ENCODE peak calls at places on chromosomes 6 and 20, in eight cellular contexts. One of them, this sample, is unnamed.

GRCh38 chr6:139568956-139569538 is 194.6 kb upstream of the CITED2 start:
- DNase-seq in brain microvascular endothelial cell: peak
- DNase-seq in SK-N-SH: peak
- DNase-seq in hepatocyte: no peak
- DNase-seq in BJ: peak
- DNase-seq in epithelial cell of esophagus: peak
- DNase-seq in thoracic aorta: no peak
- DNase-seq in heart left ventricle: no peak
- DNase-seq in this sample: peak

GRCh38 chr6:104548297-104548696 is 311.4 kb downstream of the HACE1 start:
- DNase-seq in brain microvascular endothelial cell: no peak
- DNase-seq in SK-N-SH: no peak
- DNase-seq in hepatocyte: no peak
- DNase-seq in BJ: no peak
- DNase-seq in epithelial cell of esophagus: no peak
- DNase-seq in thoracic aorta: no peak
- DNase-seq in heart left ventricle: no peak
- DNase-seq in this sample: no peak

GRCh38 chr20:32564921-32565734 is 20.0 kb downstream of the NOL4L start:
- DNase-seq in brain microvascular endothelial cell: no peak
- DNase-seq in SK-N-SH: peak
- DNase-seq in hepatocyte: no peak
- DNase-seq in BJ: no peak
- DNase-seq in epithelial cell of esophagus: no peak
- DNase-seq in thoracic aorta: no peak
- DNase-seq in heart left ventricle: peak
- DNase-seq in this sample: peak

GRCh38 chr6:163180874-163181541 is 233.5 kb upstream of the QKI start:
- DNase-seq in brain microvascular endothelial cell: peak
- DNase-seq in SK-N-SH: no peak
- DNase-seq in hepatocyte: peak
- DNase-seq in BJ: no peak
- DNase-seq in epithelial cell of esophagus: peak
- DNase-seq in thoracic aorta: no peak
- DNase-seq in heart left ventricle: peak
- DNase-seq in this sample: peak

GRCh38 chr6:56259682-56260081 is 12.3 kb upstream of the COL21A1 start:
- DNase-seq in brain microvascular endothelial cell: peak
- DNase-seq in SK-N-SH: no peak
- DNase-seq in hepatocyte: peak
- DNase-seq in BJ: no peak
- DNase-seq in epithelial cell of esophagus: peak
- DNase-seq in thoracic aorta: no peak
- DNase-seq in heart left ventricle: no peak
- DNase-seq in this sample: peak

GRCh38 chr6:69875715-69876114 is 9.4 kb downstream of the COL19A1 start:
- DNase-seq in brain microvascular endothelial cell: no peak
- DNase-seq in SK-N-SH: no peak
- DNase-seq in hepatocyte: no peak
- DNase-seq in BJ: no peak
- DNase-seq in epithelial cell of esophagus: no peak
- DNase-seq in thoracic aorta: no peak
- DNase-seq in heart left ventricle: no peak
- DNase-seq in this sample: no peak

GRCh38 chr20:9467995-9468394 is 46.4 kb upstream of the LAMP5 start:
- DNase-seq in brain microvascular endothelial cell: no peak
- DNase-seq in SK-N-SH: peak
- DNase-seq in hepatocyte: no peak
- DNase-seq in BJ: no peak
- DNase-seq in epithelial cell of esophagus: no peak
- DNase-seq in thoracic aorta: no peak
- DNase-seq in heart left ventricle: no peak
- DNase-seq in this sample: no peak

GRCh38 chr6:43657221-43657802 is 12.5 kb downstream of the RSPH9 start:
- DNase-seq in brain microvascular endothelial cell: no peak
- DNase-seq in SK-N-SH: no peak
- DNase-seq in hepatocyte: no peak
- DNase-seq in BJ: no peak
- DNase-seq in epithelial cell of esophagus: no peak
- DNase-seq in thoracic aorta: no peak
- DNase-seq in heart left ventricle: no peak
- DNase-seq in this sample: no peak

GRCh38 chr6:143598466-143599080 is 79.2 kb upstream of the PHACTR2 start:
- DNase-seq in brain microvascular endothelial cell: no peak
- DNase-seq in SK-N-SH: no peak
- DNase-seq in hepatocyte: no peak
- DNase-seq in BJ: no peak
- DNase-seq in epithelial cell of esophagus: no peak
- DNase-seq in thoracic aorta: no peak
- DNase-seq in heart left ventricle: peak
- DNase-seq in this sample: no peak

GRCh38 chr6:132300323-132300949 is 100.8 kb downstream of the MOXD1 start:
- DNase-seq in brain microvascular endothelial cell: peak
- DNase-seq in SK-N-SH: peak
- DNase-seq in hepatocyte: peak
- DNase-seq in BJ: no peak
- DNase-seq in epithelial cell of esophagus: peak
- DNase-seq in thoracic aorta: no peak
- DNase-seq in heart left ventricle: no peak
- DNase-seq in this sample: peak

GRCh38 chr6:19551611-19552010 is 285.6 kb upstream of the ID4 start:
- DNase-seq in brain microvascular endothelial cell: no peak
- DNase-seq in SK-N-SH: no peak
- DNase-seq in hepatocyte: no peak
- DNase-seq in BJ: no peak
- DNase-seq in epithelial cell of esophagus: peak
- DNase-seq in thoracic aorta: no peak
- DNase-seq in heart left ventricle: no peak
- DNase-seq in this sample: no peak

GRCh38 chr6:129105035-129105434 is 222.1 kb downstream of the LAMA2 start:
- DNase-seq in brain microvascular endothelial cell: no peak
- DNase-seq in SK-N-SH: no peak
- DNase-seq in hepatocyte: no peak
- DNase-seq in BJ: no peak
- DNase-seq in epithelial cell of esophagus: no peak
- DNase-seq in thoracic aorta: no peak
- DNase-seq in heart left ventricle: no peak
- DNase-seq in this sample: peak

GRCh38 chr6:46393161-46393939 is 97.9 kb downstream of the RCAN2 start:
- DNase-seq in brain microvascular endothelial cell: no peak
- DNase-seq in SK-N-SH: no peak
- DNase-seq in hepatocyte: no peak
- DNase-seq in BJ: no peak
- DNase-seq in epithelial cell of esophagus: no peak
- DNase-seq in thoracic aorta: no peak
- DNase-seq in heart left ventricle: no peak
- DNase-seq in this sample: no peak

GRCh38 chr20:4552075-4552474 is 169.6 kb upstream of the PRND start:
- DNase-seq in brain microvascular endothelial cell: no peak
- DNase-seq in SK-N-SH: no peak
- DNase-seq in hepatocyte: no peak
- DNase-seq in BJ: no peak
- DNase-seq in epithelial cell of esophagus: no peak
- DNase-seq in thoracic aorta: no peak
- DNase-seq in heart left ventricle: no peak
- DNase-seq in this sample: no peak

GRCh38 chr6:39665871-39666270 is 59.3 kb downstream of the KIF6 start:
- DNase-seq in brain microvascular endothelial cell: no peak
- DNase-seq in SK-N-SH: no peak
- DNase-seq in hepatocyte: no peak
- DNase-seq in BJ: peak
- DNase-seq in epithelial cell of esophagus: no peak
- DNase-seq in thoracic aorta: no peak
- DNase-seq in heart left ventricle: no peak
- DNase-seq in this sample: no peak

GRCh38 chr6:11111769-11112437 is 378 bp upstream of the ERVFRD-1 start:
- DNase-seq in brain microvascular endothelial cell: no peak
- DNase-seq in SK-N-SH: no peak
- DNase-seq in hepatocyte: peak
- DNase-seq in BJ: no peak
- DNase-seq in epithelial cell of esophagus: no peak
- DNase-seq in thoracic aorta: no peak
- DNase-seq in heart left ventricle: no peak
- DNase-seq in this sample: peak

GRCh38 chr6:160427312-160428068 is 79.3 kb downstream of the SLC22A3 start:
- DNase-seq in brain microvascular endothelial cell: no peak
- DNase-seq in SK-N-SH: no peak
- DNase-seq in hepatocyte: no peak
- DNase-seq in BJ: no peak
- DNase-seq in epithelial cell of esophagus: peak
- DNase-seq in thoracic aorta: no peak
- DNase-seq in heart left ventricle: no peak
- DNase-seq in this sample: peak

DNA sequence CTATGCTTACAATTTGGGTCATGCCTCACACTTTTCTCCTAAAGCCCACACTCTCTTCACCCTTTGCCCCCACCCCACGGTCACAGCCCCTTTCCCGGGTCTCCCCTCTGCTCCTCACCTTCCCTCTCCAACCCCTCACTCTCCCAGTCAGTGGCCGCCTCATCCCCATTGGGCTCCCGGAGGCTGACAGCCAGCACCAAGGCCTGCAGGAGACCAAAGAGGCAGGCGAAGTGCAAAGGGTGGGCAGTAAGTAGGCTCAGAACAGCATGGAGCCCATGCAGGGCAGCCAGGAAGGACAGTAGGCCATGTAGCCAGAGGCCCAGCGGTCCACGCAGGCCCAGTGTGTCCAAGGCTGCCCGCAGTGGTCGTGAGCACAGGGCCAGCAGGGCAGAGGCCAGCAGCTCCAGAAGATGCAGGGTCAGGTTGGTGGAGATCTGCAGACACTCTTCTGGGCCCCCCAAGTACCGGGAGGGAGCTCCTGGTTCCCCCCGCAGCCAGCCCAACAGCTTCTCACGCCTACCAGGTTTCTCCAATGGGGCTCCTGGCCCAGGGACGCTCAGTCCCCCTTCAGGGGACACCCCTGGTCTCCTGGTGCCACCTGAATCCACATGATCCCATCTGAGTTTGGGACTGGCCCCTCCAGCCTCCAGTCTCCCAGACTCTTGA is 1.5 kb downstream of the C6orf47 start:
- DNase-seq in brain microvascular endothelial cell: no peak
- DNase-seq in SK-N-SH: no peak
- DNase-seq in hepatocyte: no peak
- DNase-seq in BJ: no peak
- DNase-seq in epithelial cell of esophagus: no peak
- DNase-seq in thoracic aorta: no peak
- DNase-seq in heart left ventricle: no peak
- DNase-seq in this sample: no peak
- H3K4me3 ChIP-seq in brain microvascular endothelial cell: peak
- H3K4me3 ChIP-seq in SK-N-SH: peak
- H3K4me3 ChIP-seq in hepatocyte: peak
- H3K4me3 ChIP-seq in BJ: peak
- H3K4me3 ChIP-seq in epithelial cell of esophagus: peak
- H3K4me3 ChIP-seq in thoracic aorta: peak
- H3K4me3 ChIP-seq in heart left ventricle: peak
- H3K4me3 ChIP-seq in this sample: peak

DNA sequence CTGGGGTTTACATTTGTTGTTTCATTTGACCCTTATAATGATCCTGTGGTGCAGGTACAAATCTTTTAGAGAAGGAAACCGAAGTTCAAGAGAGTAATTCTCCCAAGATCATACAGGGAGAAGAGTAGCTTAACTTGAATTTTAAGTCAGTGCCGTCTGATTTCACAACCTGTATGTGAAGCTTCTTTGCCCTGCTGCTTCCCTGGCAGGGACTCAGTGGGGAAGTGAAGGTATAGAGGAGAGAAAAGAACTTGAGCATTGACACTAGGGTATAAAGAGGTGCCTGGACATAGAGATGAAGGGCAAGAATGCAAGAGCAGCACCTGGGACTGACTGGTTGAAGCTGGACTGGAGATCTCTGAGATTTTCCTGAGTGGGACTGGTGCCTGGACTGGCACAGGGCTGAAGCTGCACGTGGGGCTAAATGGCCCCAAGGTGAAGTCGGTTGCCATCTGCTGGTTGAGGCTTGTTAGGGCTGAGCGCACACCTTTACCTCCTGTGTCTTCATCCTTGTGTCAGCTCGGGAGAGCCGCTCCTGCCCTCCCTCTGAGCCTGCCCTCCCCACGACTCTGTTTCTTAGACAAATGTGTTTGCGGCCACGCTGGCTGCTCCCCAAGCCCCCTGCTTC is 41.8 kb downstream of the FARS2 start:
- DNase-seq in brain microvascular endothelial cell: no peak
- DNase-seq in SK-N-SH: no peak
- DNase-seq in hepatocyte: peak
- DNase-seq in BJ: no peak
- DNase-seq in epithelial cell of esophagus: peak
- DNase-seq in thoracic aorta: no peak
- DNase-seq in heart left ventricle: peak
- DNase-seq in this sample: peak
- TF ChIP-seq CTCF in brain microvascular endothelial cell: peak
- TF ChIP-seq CTCF in SK-N-SH: no peak
- TF ChIP-seq CTCF in hepatocyte: peak
- TF ChIP-seq CTCF in BJ: peak
- TF ChIP-seq CTCF in epithelial cell of esophagus: peak
- TF ChIP-seq CTCF in thoracic aorta: no peak
- TF ChIP-seq CTCF in heart left ventricle: peak
- TF ChIP-seq CTCF in this sample: peak

GRCh38 chr20:25197870-25198190 is 2.3 kb downstream of the ENTPD6 start:
- DNase-seq in brain microvascular endothelial cell: no peak
- DNase-seq in SK-N-SH: no peak
- DNase-seq in hepatocyte: no peak
- DNase-seq in BJ: no peak
- DNase-seq in epithelial cell of esophagus: no peak
- DNase-seq in thoracic aorta: no peak
- DNase-seq in heart left ventricle: no peak
- DNase-seq in this sample: no peak

GRCh38 chr20:25198663-25199363 is 3.3 kb downstream of the ENTPD6 start:
- DNase-seq in brain microvascular endothelial cell: no peak
- DNase-seq in SK-N-SH: no peak
- DNase-seq in hepatocyte: no peak
- DNase-seq in BJ: no peak
- DNase-seq in epithelial cell of esophagus: peak
- DNase-seq in thoracic aorta: no peak
- DNase-seq in heart left ventricle: no peak
- DNase-seq in this sample: no peak

GRCh38 chr20:25195962-25196700 is 619 bp downstream of the ENTPD6 start:
- DNase-seq in brain microvascular endothelial cell: peak
- DNase-seq in SK-N-SH: no peak
- DNase-seq in hepatocyte: peak
- DNase-seq in BJ: no peak
- DNase-seq in epithelial cell of esophagus: peak
- DNase-seq in thoracic aorta: no peak
- DNase-seq in heart left ventricle: no peak
- DNase-seq in this sample: no peak

GRCh38 chr20:25196701-25197120 is 1.2 kb downstream of the ENTPD6 start:
- DNase-seq in brain microvascular endothelial cell: no peak
- DNase-seq in SK-N-SH: no peak
- DNase-seq in hepatocyte: no peak
- DNase-seq in BJ: no peak
- DNase-seq in epithelial cell of esophagus: no peak
- DNase-seq in thoracic aorta: no peak
- DNase-seq in heart left ventricle: no peak
- DNase-seq in this sample: no peak

GRCh38 chr20:25197173-25197869 is 1.8 kb downstream of the ENTPD6 start:
- DNase-seq in brain microvascular endothelial cell: no peak
- DNase-seq in SK-N-SH: no peak
- DNase-seq in hepatocyte: no peak
- DNase-seq in BJ: no peak
- DNase-seq in epithelial cell of esophagus: no peak
- DNase-seq in thoracic aorta: no peak
- DNase-seq in heart left ventricle: no peak
- DNase-seq in this sample: no peak
- H3K4me3 ChIP-seq in brain microvascular endothelial cell: peak
- H3K4me3 ChIP-seq in SK-N-SH: no peak
- H3K4me3 ChIP-seq in hepatocyte: peak
- H3K4me3 ChIP-seq in BJ: no peak
- H3K4me3 ChIP-seq in epithelial cell of esophagus: no peak
- H3K4me3 ChIP-seq in thoracic aorta: peak
- H3K4me3 ChIP-seq in heart left ventricle: peak
- H3K4me3 ChIP-seq in this sample: peak

GRCh38 chr6:21590345-21590744 is 3.2 kb upstream of the SOX4 start:
- DNase-seq in brain microvascular endothelial cell: no peak
- DNase-seq in SK-N-SH: no peak
- DNase-seq in hepatocyte: no peak
- DNase-seq in BJ: no peak
- DNase-seq in epithelial cell of esophagus: no peak
- DNase-seq in thoracic aorta: no peak
- DNase-seq in heart left ventricle: no peak
- DNase-seq in this sample: peak
- TF ChIP-seq CTCF in brain microvascular endothelial cell: peak
- TF ChIP-seq CTCF in SK-N-SH: peak
- TF ChIP-seq CTCF in hepatocyte: peak
- TF ChIP-seq CTCF in BJ: no peak
- TF ChIP-seq CTCF in epithelial cell of esophagus: no peak
- TF ChIP-seq CTCF in thoracic aorta: no peak
- TF ChIP-seq CTCF in heart left ventricle: no peak
- TF ChIP-seq CTCF in this sample: peak